ENCODE peak calls at places on chromosomes 12 and 14, in five cellular contexts. N is GM12878, M is H1, U is HepG2, P is K562. R is an unnamed sample.

GRCh38 chr14:68941820-68942219 is 37.3 kb downstream of the ACTN1 start:
- DNase-seq in M (peak), N (no peak), P (no peak), U (peak), R (peak)

GRCh38 chr12:57734586-57734985 is 4.0 kb downstream of the AGAP2 start:
- DNase-seq in N (no peak), P (no peak), U (no peak), M (no peak), R (no peak)

GRCh38 chr14:75279739-75280447 is 1.3 kb downstream of the FOS start:
- DNase-seq in N (no peak), P (no peak), M (no peak), U (no peak), R (peak)

GRCh38 chr12:45299132-45299692 is 83.3 kb downstream of the ANO6 start:
- DNase-seq in U (no peak), M (no peak), P (no peak), N (no peak), R (no peak)

GRCh38 chr12:65269603-65270002 is 8.9 kb upstream of the MSRB3 start:
- DNase-seq in P (no peak), M (no peak), N (no peak), U (no peak), R (no peak)

GRCh38 chr14:72451081-72451972 is 442.6 kb downstream of the DPF3 start:
- DNase-seq in M (no peak), N (peak), U (no peak), P (no peak), R (no peak)

GRCh38 chr12:18383203-18383602 is 121.9 kb downstream of the PIK3C2G start:
- DNase-seq in N (no peak), U (peak), P (no peak), M (no peak), R (no peak)

GRCh38 chr14:52906141-52906601 is 44.7 kb downstream of the FERMT2 start:
- DNase-seq in U (no peak), N (no peak), P (no peak), M (no peak), R (no peak)

GRCh38 chr14:35419429-35419841 is 14.9 kb upstream of the NFKBIA start:
- DNase-seq in N (no peak), P (no peak), M (no peak), U (peak), R (no peak)

GRCh38 chr12:53169644-53170043 is 10.9 kb upstream of the ZNF740 start:
- DNase-seq in M (no peak), U (no peak), P (no peak), N (no peak), R (no peak)

GRCh38 chr12:113140706-113141105 is 5.1 kb upstream of the RASAL1 start:
- DNase-seq in P (no peak), U (no peak), N (no peak), M (no peak), R (no peak)

GRCh38 chr12:71981149-71981548 is 42.5 kb downstream of the TPH2 start:
- DNase-seq in M (no peak), N (no peak), P (no peak), U (no peak), R (no peak)

GRCh38 chr12:18723752-18724151 is 14.1 kb downstream of the PLCZ1 start:
- DNase-seq in U (no peak), M (no peak), N (no peak), P (no peak), R (no peak)

GRCh38 chr12:83018063-83018462 is 331.4 kb downstream of the TMTC2 start:
- DNase-seq in N (no peak), U (no peak), P (no peak), M (no peak), R (no peak)

GRCh38 chr14:91829511-91829910 is 37.8 kb downstream of the TC2N start:
- DNase-seq in M (no peak), U (no peak), P (no peak), N (no peak), R (no peak)

GRCh38 chr12:119684730-119685129 is 16.8 kb downstream of the PRKAB1 start:
- DNase-seq in M (no peak), P (no peak), U (no peak), N (no peak), R (no peak)

GRCh38 chr12:52242442-52243263 is 9.6 kb downstream of the KRT7 start:
- DNase-seq in M (no peak), U (no peak), P (no peak), N (no peak), R (no peak)

GRCh38 chr14:100375273-100375962 is 52.3 kb downstream of the SLC25A47 start:
- DNase-seq in M (peak), U (peak), P (peak), N (peak), R (peak)

GRCh38 chr12:34591966-34592365 is 569.7 kb downstream of the ALG10 start:
- DNase-seq in M (no peak), U (no peak), N (no peak), P (no peak), R (no peak)

GRCh38 chr14:75041613-75042012 is 9.7 kb downstream of the MLH3 start:
- DNase-seq in M (no peak), P (no peak), U (peak), N (no peak), R (no peak)

GRCh38 chr12:77816196-77816595 is 14.5 kb upstream of the NAV3 start:
- DNase-seq in N (peak), M (no peak), P (no peak), U (no peak), R (no peak)

GRCh38 chr12:31222620-31223222 is 103.2 kb downstream of the SINHCAF start:
- DNase-seq in P (no peak), U (no peak), N (no peak), M (no peak), R (no peak)

GRCh38 chr14:99821519-99822165 is 28.4 kb downstream of the EML1 start:
- DNase-seq in N (no peak), M (no peak), P (no peak), U (no peak), R (no peak)

GRCh38 chr14:93944348-93945069 is 17.4 kb downstream of the FAM181A start:
- DNase-seq in U (no peak), P (no peak), N (no peak), M (no peak), R (no peak)

GRCh38 chr14:71698698-71699097 is 233.5 kb upstream of the RGS6 start:
- DNase-seq in N (no peak), U (no peak), P (no peak), M (no peak), R (no peak)

GRCh38 chr12:3743803-3744202 is 9.1 kb downstream of the CRACR2A start:
- DNase-seq in N (peak), M (no peak), U (no peak), P (no peak), R (no peak)

GRCh38 chr14:65006251-65006721 is 19.6 kb downstream of the FNTB start:
- DNase-seq in M (no peak), P (peak), U (no peak), N (no peak), R (no peak)

GRCh38 chr14:105416671-105417070 is 3.0 kb upstream of the MTA1 start:
- DNase-seq in M (no peak), P (no peak), N (no peak), U (no peak), R (no peak)

GRCh38 chr14:89171168-89171567 is 245.9 kb downstream of the FOXN3 start:
- DNase-seq in U (peak), P (no peak), M (no peak), N (no peak), R (no peak)

GRCh38 chr14:69043598-69044267 is 64.6 kb upstream of the ACTN1 start:
- DNase-seq in M (no peak), N (no peak), P (no peak), U (no peak), R (no peak)

GRCh38 chr12:18578191-18578590 is 159.6 kb downstream of the PLCZ1 start:
- DNase-seq in P (no peak), U (no peak), N (no peak), M (no peak), R (no peak)

GRCh38 chr12:49708851-49709250 is 1.6 kb upstream of the FMNL3 start:
- DNase-seq in U (no peak), P (no peak), N (no peak), M (no peak), R (no peak)

GRCh38 chr12:124675881-124676688 is 108.7 kb upstream of the NCOR2 start:
- DNase-seq in P (no peak), U (no peak), N (no peak), M (no peak), R (no peak)

GRCh38 chr12:116759783-116760581 is 21.9 kb downstream of the RNFT2 start:
- DNase-seq in N (no peak), P (peak), U (no peak), M (no peak), R (peak)

GRCh38 chr12:39499296-39499695 is 56.4 kb upstream of the KIF21A start:
- DNase-seq in U (no peak), M (no peak), P (no peak), N (no peak), R (no peak)

DNA sequence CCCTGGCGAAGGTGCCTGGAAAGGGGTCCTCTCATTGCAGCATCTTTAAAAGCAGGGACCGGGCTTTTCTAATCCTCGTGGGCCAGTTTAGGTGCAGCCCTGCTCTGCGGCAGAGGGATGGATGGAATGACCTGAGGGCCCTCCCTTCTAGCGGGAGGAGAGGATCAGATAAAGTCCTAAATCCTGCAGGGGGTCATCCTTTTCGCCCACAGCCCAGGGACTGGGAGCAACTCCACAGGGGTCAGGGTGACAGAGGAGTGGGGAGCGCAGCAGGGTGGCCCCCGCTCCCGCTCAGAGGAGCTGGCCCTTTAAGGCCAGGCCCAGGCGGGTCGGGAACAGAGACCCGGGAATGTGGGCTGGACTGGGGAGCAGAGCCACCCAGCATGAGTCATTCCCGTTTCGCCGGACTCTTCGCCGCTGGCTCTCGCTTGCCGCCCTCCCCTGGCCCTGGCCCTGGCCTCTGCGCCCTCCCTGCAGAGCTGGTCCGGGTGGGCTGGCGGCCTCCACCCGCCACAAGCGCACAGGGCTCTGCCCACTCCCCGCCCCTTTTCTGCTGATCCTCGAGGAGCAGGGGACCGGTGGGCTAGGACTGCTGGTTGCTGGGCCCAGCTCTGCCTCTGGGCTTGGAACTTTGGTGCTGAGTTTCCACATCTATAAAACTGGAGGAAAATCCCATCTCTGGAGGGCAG is 92.9 kb downstream of the NINJ2 start:
- DNase-seq in P (peak), M (no peak), N (no peak), U (peak), R (peak)
- TF ChIP-seq USF2 in P (no peak), M (no peak), N (no peak), U (no peak), R (no peak)

DNA sequence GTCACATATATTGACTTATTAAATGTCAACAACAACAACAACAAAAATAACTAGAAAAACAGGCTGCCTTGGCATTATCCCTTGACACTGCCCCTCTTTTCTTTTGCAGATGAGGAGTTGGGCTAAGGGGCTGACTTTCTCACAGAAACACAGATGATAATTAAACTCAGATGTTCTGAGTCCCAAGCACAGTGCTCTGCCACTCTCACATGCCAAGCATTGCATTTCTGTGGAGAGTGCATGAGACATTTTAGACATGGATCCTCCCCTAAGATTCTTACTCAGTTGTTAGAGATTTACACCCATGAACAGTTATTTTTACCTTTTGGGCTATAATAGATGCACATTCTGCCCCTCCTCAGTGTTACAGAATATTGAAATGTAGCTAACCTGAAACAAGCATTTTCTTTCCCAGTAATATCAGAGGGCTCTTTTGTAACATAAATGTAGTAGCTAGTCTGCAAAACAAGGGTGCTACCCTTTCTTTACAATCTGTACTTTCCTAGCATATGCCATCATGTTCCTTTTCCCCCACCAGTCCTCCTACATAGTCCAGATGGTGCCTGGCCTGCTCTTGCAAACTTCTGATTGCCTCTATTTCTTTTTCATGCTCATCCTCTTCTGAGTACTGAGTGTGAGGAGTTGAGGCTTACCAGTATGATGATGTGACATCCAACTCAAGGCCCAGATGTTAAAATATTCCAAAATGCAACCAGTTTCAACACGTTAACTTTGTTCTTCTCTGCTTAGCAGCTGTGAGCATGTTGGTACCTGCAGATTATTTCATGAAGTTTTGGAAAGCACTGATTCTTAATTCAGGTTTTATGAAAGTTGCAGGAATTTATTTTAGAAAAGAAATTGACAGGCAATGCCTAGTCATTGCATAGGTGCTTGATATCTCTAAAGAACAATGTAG is 125.0 kb upstream of the ATP2B1 start:
- DNase-seq in M (no peak), P (no peak), U (no peak), N (no peak), R (no peak)
- TF ChIP-seq CREB1 in M (no peak), P (no peak), U (no peak), N (no peak), R (no peak)

GRCh38 chr12:69738351-69739286 is at the start of gene RAB3IP:
- DNase-seq in N (peak), M (peak), U (peak), P (peak), R (peak)

GRCh38 chr12:69739287-69740191 is 879 bp downstream of the RAB3IP start:
- DNase-seq in N (peak), P (no peak), M (no peak), U (peak), R (peak)

GRCh38 chr12:69744109-69744508 is 5.4 kb downstream of the RAB3IP start:
- DNase-seq in P (no peak), N (no peak), M (no peak), U (no peak), R (no peak)
- TF ChIP-seq MAX in P (no peak), N (no peak), M (no peak), U (no peak), R (no peak)

DNA sequence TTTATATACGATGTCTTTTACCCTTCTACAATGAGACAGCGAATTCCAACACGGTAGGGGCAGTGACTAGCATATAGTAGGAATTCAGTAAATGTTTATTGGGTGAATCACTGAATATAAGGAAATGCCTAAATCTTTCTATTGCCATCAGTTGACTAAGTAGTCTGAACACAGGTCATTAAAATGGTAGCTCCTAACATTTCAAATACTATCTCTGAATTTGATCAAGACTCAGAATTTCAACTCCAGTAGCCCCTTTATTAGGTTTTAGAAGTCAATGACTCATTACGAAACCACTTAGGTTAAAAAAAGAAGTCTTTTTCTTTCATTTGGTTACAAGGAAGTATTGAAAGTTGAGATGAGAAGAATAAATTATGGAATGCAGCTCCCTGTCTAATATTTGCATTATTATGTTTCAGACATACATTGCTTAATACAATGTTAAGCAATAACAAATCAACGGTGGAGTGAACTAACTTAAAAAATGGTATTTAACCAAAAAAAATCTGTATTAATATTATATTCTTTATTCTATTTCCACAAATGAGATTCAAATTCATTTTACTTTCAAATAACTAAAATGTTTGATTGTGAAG is 302.8 kb downstream of the CEP128 start:
- DNase-seq in P (no peak), M (no peak), N (no peak), U (no peak), R (no peak)
- TF ChIP-seq USF2 in P (no peak), M (no peak), N (no peak), U (no peak), R (no peak)

GRCh38 chr14:104051092-104051813 is 34.2 kb upstream of the ASPG start:
- DNase-seq in U (no peak), M (no peak), N (no peak), P (no peak), R (no peak)

GRCh38 chr14:104044016-104044415 is 41.5 kb upstream of the ASPG start:
- DNase-seq in M (no peak), U (no peak), P (no peak), N (no peak), R (no peak)

GRCh38 chr14:104047761-104048160 is 37.7 kb upstream of the ASPG start:
- DNase-seq in M (no peak), N (no peak), P (no peak), U (no peak), R (no peak)

GRCh38 chr14:104049576-104050240 is 35.8 kb upstream of the ASPG start:
- DNase-seq in N (no peak), M (no peak), U (no peak), P (no peak), R (no peak)

GRCh38 chr14:104048758-104049496 is 36.6 kb upstream of the ASPG start:
- DNase-seq in M (no peak), P (no peak), N (no peak), U (no peak), R (no peak)
- TF ChIP-seq CREB1 in M (no peak), P (no peak), N (no peak), U (no peak), R (no peak)

DNA sequence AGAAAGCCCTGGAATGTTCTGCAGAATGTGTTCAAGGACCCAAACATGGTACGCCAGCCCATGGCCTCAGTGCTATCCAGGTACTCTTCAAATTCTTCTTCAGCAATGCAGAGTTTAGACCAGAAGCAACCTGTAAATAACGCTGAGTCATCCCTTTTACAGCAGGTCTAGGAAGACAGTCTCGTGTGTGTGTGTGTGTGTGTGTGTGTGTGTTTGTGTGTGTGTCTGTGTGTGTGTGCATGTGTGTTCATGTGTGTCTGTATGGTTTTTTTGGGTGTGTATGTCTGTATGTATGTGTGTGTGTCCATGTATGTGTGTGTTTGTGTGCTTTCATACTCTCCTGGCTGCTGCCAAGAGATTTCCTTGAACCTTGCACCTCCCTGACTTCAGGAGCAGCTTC is 60.1 kb upstream of the RFX4 start:
- DNase-seq in N (no peak), M (no peak), U (no peak), P (no peak), R (no peak)
- TF ChIP-seq MAX in N (no peak), M (no peak), U (no peak), P (no peak), R (no peak)

GRCh38 chr14:32003585-32003984 is 73.5 kb upstream of the ARHGAP5 start:
- DNase-seq in U (no peak), M (no peak), P (no peak), N (no peak), R (no peak)
- TF ChIP-seq USF2 in U (no peak), M (no peak), P (no peak), N (no peak), R (no peak)

GRCh38 chr12:55738113-55739024 is 4.6 kb upstream of the GDF11 start:
- DNase-seq in P (peak), U (peak), N (peak), M (no peak), R (peak)

GRCh38 chr12:55736780-55737580 is 5.9 kb upstream of the GDF11 start:
- DNase-seq in P (peak), M (no peak), U (peak), N (no peak), R (peak)

GRCh38 chr12:55737581-55738112 is 5.3 kb upstream of the GDF11 start:
- DNase-seq in M (no peak), P (no peak), N (no peak), U (no peak), R (no peak)

GRCh38 chr12:55734595-55734994 is 5.8 kb upstream of the CD63 start:
- DNase-seq in M (no peak), U (no peak), P (no peak), N (no peak), R (no peak)

GRCh38 chr12:55736076-55736475 is 6.8 kb upstream of the GDF11 start:
- DNase-seq in N (no peak), M (no peak), U (no peak), P (no peak), R (no peak)
- TF ChIP-seq CREB1 in N (no peak), M (no peak), U (no peak), P (no peak), R (no peak)

DNA sequence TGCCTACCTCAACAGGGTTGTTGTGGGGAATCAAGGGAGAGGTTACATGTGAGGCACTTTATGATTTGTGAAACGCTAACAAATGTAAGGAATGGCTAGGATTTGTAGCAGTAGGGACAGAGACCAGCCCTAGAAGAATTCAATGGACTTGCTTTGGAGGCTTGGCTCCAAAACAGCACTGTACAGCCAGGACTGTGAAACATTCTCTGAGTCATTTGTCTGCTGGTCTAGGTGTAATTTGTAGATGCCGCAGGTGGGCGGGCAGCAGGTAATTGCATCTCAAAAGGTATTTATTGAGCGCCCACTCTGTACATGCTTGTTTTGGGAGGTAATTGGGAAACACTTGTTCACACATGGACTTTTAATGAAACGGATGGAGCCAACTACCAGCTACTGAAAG is 11.4 kb downstream of the SLC7A8 start:
- DNase-seq in N (no peak), U (no peak), P (no peak), M (no peak), R (no peak)
- TF ChIP-seq MAX in N (no peak), U (no peak), P (no peak), M (no peak), R (no peak)